ENCODE peak calls at places on chromosomes 16 and 17, in eight cellular contexts. L, Q, X, N, Y, S, P and Z are unnamed samples.

GRCh38 chr16:11639925-11640899 is 28.0 kb upstream of the SNN start:
- DNase-seq in L (no peak), Q (peak), X (no peak), N (peak), Y (no peak), S (no peak), P (no peak), Z (peak)

GRCh38 chr16:56298948-56299602 is 107.8 kb downstream of the GNAO1 start:
- DNase-seq in L (no peak), Q (no peak), X (no peak), N (no peak), Y (no peak), S (no peak), P (no peak), Z (no peak)

GRCh38 chr16:81071816-81072215 is 5.2 kb downstream of the C16orf46 start:
- DNase-seq in L (no peak), Q (no peak), X (no peak), N (no peak), Y (no peak), S (no peak), P (no peak), Z (no peak)

GRCh38 chr16:85321856-85322271 is 209.6 kb upstream of the CIBAR2 start:
- DNase-seq in L (no peak), Q (no peak), X (no peak), N (peak), Y (no peak), S (no peak), P (no peak), Z (peak)

GRCh38 chr16:30447512-30448226 is 2.0 kb upstream of the SEPHS2 start:
- DNase-seq in L (no peak), Q (no peak), X (no peak), N (peak), Y (no peak), S (no peak), P (no peak), Z (peak)

GRCh38 chr17:4345569-4345968 is 20.9 kb downstream of the UBE2G1 start:
- DNase-seq in L (no peak), Q (no peak), X (no peak), N (no peak), Y (no peak), S (no peak), P (no peak), Z (no peak)

GRCh38 chr16:48188449-48189102 is 32.8 kb upstream of the ABCC12 start:
- DNase-seq in L (no peak), Q (no peak), X (no peak), N (no peak), Y (no peak), S (no peak), P (no peak), Z (no peak)

GRCh38 chr16:82384897-82385296 is 214.9 kb upstream of the MPHOSPH6 start:
- DNase-seq in L (no peak), Q (no peak), X (no peak), N (peak), Y (no peak), S (no peak), P (no peak), Z (no peak)

GRCh38 chr17:13962716-13963115 is 106.6 kb upstream of the COX10 start:
- DNase-seq in L (no peak), Q (no peak), X (no peak), N (no peak), Y (no peak), S (no peak), P (no peak), Z (no peak)

GRCh38 chr17:33873218-33873617 is 381.9 kb upstream of the CCL2 start:
- DNase-seq in L (no peak), Q (no peak), X (no peak), N (no peak), Y (no peak), S (no peak), P (no peak), Z (no peak)

GRCh38 chr16:10817963-10818941 is at the start of gene TVP23A:
- DNase-seq in L (no peak), Q (peak), X (no peak), N (no peak), Y (no peak), S (no peak), P (no peak), Z (no peak)